ENCODE peak calls at places on chromosomes 11 and 22, in seven cellular contexts. H is AG04450, V is esophagus muscularis mucosa, I is tibial artery, O is endodermal cell, U is NCI-H510A, L is cardiac muscle cell. K is an unnamed sample.
A peak's percentile ranks its signal among the peaks of the same experiment; 100 is the strongest.

GRCh38 chr11:120432056-120433018 is 79.2 kb upstream of the GRIK4 start:
- DNase-seq in U (no peak), O (no peak), L (peak; percentile 97), I (no peak), H (peak; percentile 95), V (no peak), K (no peak)

GRCh38 chr22:40010752-40011145 is 16.0 kb downstream of the FAM83F start:
- DNase-seq in H (no peak), U (no peak), L (no peak), I (no peak), O (no peak), V (no peak), K (no peak)

GRCh38 chr11:63490551-63491239 is at the start of gene PLAAT5:
- DNase-seq in H (no peak), L (peak; percentile 81), I (no peak), U (no peak), O (peak; percentile 82), V (no peak), K (peak; percentile 60)

GRCh38 chr11:15327786-15328231 is 213.1 kb downstream of the INSC start:
- DNase-seq in O (peak; percentile 96), I (no peak), V (peak; percentile 89), H (peak; percentile 7), U (peak; percentile 55), L (peak; percentile 62), K (peak; percentile 81)

GRCh38 chr11:61028135-61028729 is 56.8 kb downstream of the CD6 start:
- DNase-seq in V (no peak), O (no peak), U (no peak), L (no peak), H (no peak), I (no peak), K (no peak)

GRCh38 chr22:29072193-29072978 is 449 bp upstream of the KREMEN1 start:
- DNase-seq in V (no peak), I (peak; percentile 88), H (no peak), L (peak; percentile 77), U (peak; percentile 83), O (peak; percentile 99), K (peak; percentile 74)

GRCh38 chr11:108973402-108974119 is 308.7 kb downstream of the DDX10 start:
- DNase-seq in L (peak; percentile 82), U (no peak), O (no peak), I (no peak), H (peak; percentile 39), V (no peak), K (no peak)

GRCh38 chr22:38788417-38788816 is 5.5 kb downstream of the DNAL4 start:
- DNase-seq in I (peak; percentile 78), H (peak; percentile 72), O (no peak), L (peak; percentile 96), V (no peak), U (no peak), K (no peak)

GRCh38 chr11:45853616-45854219 is 6.4 kb downstream of the CRY2 start:
- DNase-seq in I (peak; percentile 78), H (no peak), V (no peak), U (no peak), L (no peak), O (no peak), K (no peak)

GRCh38 chr22:18023509-18024275 is 669 bp downstream of the MICAL3 start:
- DNase-seq in O (peak; percentile 89), U (peak; percentile 36), H (peak; percentile 48), V (no peak), L (peak; percentile 87), I (peak; percentile 91), K (peak; percentile 31)

GRCh38 chr11:116445108-116446047 is 327.4 kb downstream of the BUD13 start:
- DNase-seq in O (peak; percentile 83), H (no peak), L (no peak), U (no peak), I (no peak), V (no peak), K (peak; percentile 37)

GRCh38 chr22:32897400-32897799 is 95.9 kb downstream of the TIMP3 start:
- DNase-seq in U (no peak), H (no peak), L (peak; percentile 45), I (no peak), V (no peak), O (no peak), K (no peak)

GRCh38 chr22:40051322-40051721 is 56.6 kb downstream of the FAM83F start:
- DNase-seq in I (no peak), L (no peak), H (no peak), V (no peak), U (no peak), O (no peak), K (no peak)

GRCh38 chr22:23533328-23533762 is 46.7 kb downstream of the IGLL1 start:
- DNase-seq in L (peak; percentile 61), U (peak; percentile 38), I (peak; percentile 48), V (no peak), O (peak; percentile 96), H (no peak), K (peak; percentile 70)

GRCh38 chr22:38248280-38248679 is 24.5 kb downstream of the TMEM184B start:
- DNase-seq in O (no peak), U (no peak), V (no peak), H (no peak), I (no peak), L (no peak), K (no peak)

GRCh38 chr11:107606122-107606521 is 15.2 kb downstream of the ELMOD1 start:
- DNase-seq in I (no peak), L (no peak), U (no peak), O (peak; percentile 70), H (no peak), V (no peak), K (no peak)

GRCh38 chr11:612201-612960 is 3.4 kb downstream of the IRF7 start:
- DNase-seq in O (peak; percentile 86), H (no peak), I (no peak), V (no peak), U (peak; percentile 46), L (no peak), K (no peak)

K was measured in neuronal stem cell.